ENCODE peak calls at places on chromosomes 3 and 15, in nine cellular contexts. M is GM12892, C is GM12878, D is HL-60, P is HCT116, A is transverse colon, F is esophagus muscularis mucosa, Y is stomach, L is upper lobe of left lung. S is an unnamed sample.
A peak's percentile ranks its signal among the peaks of the same experiment; 100 is the strongest.

GRCh38 chr3:27729748-27730611 is 7.9 kb upstream of the EOMES start:
- DNase-seq in D (no peak), A (no peak), C (no peak), Y (no peak), F (no peak), L (no peak), P (no peak), M (no peak), S (no peak)

GRCh38 chr15:52657338-52657737 is 21.9 kb downstream of the ATOSA start:
- DNase-seq in L (no peak), F (no peak), D (no peak), A (no peak), M (no peak), C (no peak), Y (no peak), P (no peak), S (no peak)

GRCh38 chr3:39806820-39807219 is 2.6 kb upstream of the MYRIP start:
- DNase-seq in M (no peak), F (no peak), D (no peak), P (no peak), C (no peak), A (no peak), Y (no peak), L (no peak), S (no peak)

GRCh38 chr3:4071481-4072184 is 231.5 kb upstream of the SETMAR start:
- DNase-seq in P (no peak), L (no peak), A (peak; percentile 9), M (no peak), F (no peak), Y (no peak), C (no peak), D (no peak), S (no peak)

GRCh38 chr3:134373942-134374790 is at the start of gene AMOTL2:
- DNase-seq in D (peak; percentile 13), M (peak; percentile 56), L (peak; percentile 87), A (peak; percentile 83), F (peak; percentile 96), Y (peak; percentile 89), C (no peak), P (peak; percentile 87), S (peak; percentile 90)

GRCh38 chr3:151795276-151795675 is 18.6 kb upstream of the AADAC start:
- DNase-seq in C (no peak), A (no peak), D (no peak), L (no peak), Y (no peak), P (no peak), M (no peak), F (no peak), S (no peak)

GRCh38 chr3:18237251-18238005 is 187.7 kb downstream of the SATB1 start:
- DNase-seq in Y (no peak), F (no peak), D (no peak), A (no peak), C (no peak), M (no peak), P (peak; percentile 13), L (no peak), S (no peak)

GRCh38 chr3:49869525-49870126 is at the start of gene CAMKV:
- DNase-seq in C (no peak), L (no peak), A (no peak), F (no peak), Y (no peak), M (peak; percentile 48), D (no peak), P (no peak), S (no peak)

GRCh38 chr3:32297366-32297765 is 58.9 kb downstream of the CMTM8 start:
- DNase-seq in F (no peak), P (no peak), Y (no peak), A (no peak), C (no peak), M (no peak), L (no peak), D (peak; percentile 63), S (no peak)

GRCh38 chr3:176631175-176631574 is 566.1 kb downstream of the TBL1XR1 start:
- DNase-seq in F (no peak), P (no peak), M (no peak), C (no peak), A (no peak), Y (no peak), D (no peak), L (no peak), S (no peak)

GRCh38 chr3:25973111-25973510 is 183.2 kb downstream of the OXSM start:
- DNase-seq in C (no peak), Y (no peak), A (no peak), L (no peak), M (no peak), F (no peak), P (no peak), D (no peak), S (no peak)

GRCh38 chr3:122912772-122913538 is 114.6 kb downstream of the SEMA5B start:
- DNase-seq in Y (no peak), L (no peak), A (no peak), C (no peak), P (no peak), F (no peak), M (no peak), D (no peak), S (no peak)

GRCh38 chr15:69795601-69796000 is 302.1 kb downstream of the TLE3 start:
- DNase-seq in A (no peak), P (no peak), D (no peak), Y (no peak), L (no peak), M (no peak), F (no peak), C (no peak), S (no peak)

GRCh38 chr3:187852842-187853727 is 107.8 kb upstream of the BCL6 start:
- DNase-seq in C (no peak), F (peak; percentile 78), P (no peak), D (no peak), Y (no peak), L (no peak), A (peak; percentile 19), M (no peak), S (no peak)

DNA sequence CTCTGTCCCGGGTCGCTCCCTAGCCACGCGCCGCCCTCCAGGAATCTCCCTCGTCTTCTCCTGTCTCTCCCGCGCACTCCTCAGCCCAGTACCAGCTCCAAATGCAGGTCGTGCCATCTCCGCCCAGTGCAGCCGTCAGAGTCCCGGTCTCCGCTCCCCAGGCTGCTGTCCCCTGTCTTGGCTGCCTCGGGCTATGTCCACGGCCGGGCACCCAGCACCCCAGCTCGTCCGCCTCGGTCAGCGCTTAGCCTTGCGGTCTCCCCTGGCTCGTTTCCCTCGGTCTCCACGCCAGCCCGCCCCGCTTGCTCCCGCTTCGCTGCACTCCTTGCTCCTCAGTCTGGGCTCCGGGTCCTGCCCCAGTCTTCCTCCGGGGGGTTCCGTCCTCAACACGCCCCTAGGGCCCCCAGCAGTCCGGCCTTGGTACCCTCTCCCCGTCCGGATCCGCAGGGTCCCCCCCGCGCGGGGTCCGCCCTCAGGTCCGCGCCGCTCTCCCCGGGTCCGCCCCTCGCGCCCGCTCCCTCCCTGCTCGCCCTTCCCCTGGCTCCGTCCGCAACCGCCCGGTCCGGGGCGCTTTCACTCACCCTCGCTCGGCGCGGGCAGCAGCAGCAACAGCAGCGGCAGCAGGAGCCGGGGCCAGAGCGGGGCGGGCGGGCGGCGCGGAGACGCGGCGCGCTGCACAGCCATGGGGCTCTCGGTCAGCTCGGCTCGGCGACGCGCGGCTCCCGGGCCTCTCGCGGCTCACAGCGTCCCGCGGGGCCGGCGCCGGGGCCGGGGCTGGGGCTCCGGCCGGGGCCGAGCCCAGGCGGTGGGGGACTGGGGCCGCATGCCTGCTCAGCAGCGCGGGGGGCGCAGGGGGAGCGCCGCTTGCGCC is 462 bp downstream of the IGDCC3 start:
- DNase-seq in F (no peak), C (no peak), L (no peak), Y (no peak), A (no peak), P (no peak), M (no peak), D (no peak), S (no peak)
- TF ChIP-seq POLR2AphosphoS5 in F (no peak), C (no peak), L (no peak), Y (no peak), A (no peak), P (no peak), M (no peak), D (no peak), S (no peak)

DNA sequence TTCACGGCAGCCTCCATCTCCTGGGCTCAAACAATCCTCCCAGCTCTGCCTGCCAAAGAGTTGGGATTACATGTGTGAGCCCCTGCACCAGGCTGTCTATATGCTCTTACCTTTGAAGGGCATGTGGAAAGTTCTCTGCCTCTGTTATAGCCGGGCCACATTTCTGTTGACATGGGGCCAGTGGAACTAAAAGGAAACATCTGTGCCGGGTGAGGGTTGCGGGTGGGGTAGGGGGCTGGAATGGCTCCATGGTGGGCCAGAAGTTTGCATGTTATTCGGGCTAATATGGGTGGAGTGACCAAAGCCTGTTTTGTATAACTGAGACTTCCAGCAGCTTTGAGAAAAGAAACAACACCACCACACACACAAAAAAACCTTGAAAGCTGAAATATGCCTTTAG is 8.3 kb upstream of the CLEC3B start:
- DNase-seq in A (no peak), D (no peak), P (no peak), L (no peak), F (no peak), Y (no peak), M (no peak), C (no peak), S (no peak)
- TF ChIP-seq POLR2AphosphoS5 in A (no peak), D (no peak), P (no peak), L (no peak), F (no peak), Y (no peak), M (no peak), C (no peak), S (no peak)

GRCh38 chr3:53153267-53153823 is 7.7 kb upstream of the PRKCD start:
- DNase-seq in D (no peak), L (no peak), C (no peak), A (no peak), Y (no peak), M (no peak), P (no peak), F (no peak), S (no peak)
- TF ChIP-seq POLR2AphosphoS5 in D (no peak), L (no peak), C (no peak), A (no peak), Y (no peak), M (no peak), P (no peak), F (no peak), S (no peak)

GRCh38 chr3:196971094-196971698 is 2.6 kb upstream of the PIGZ start:
- DNase-seq in D (no peak), L (no peak), P (no peak), A (no peak), M (no peak), C (no peak), F (no peak), Y (no peak), S (no peak)

GRCh38 chr3:196969001-196969659 is 497 bp upstream of the PIGZ start:
- DNase-seq in M (peak; percentile 55), P (no peak), L (peak; percentile 51), Y (no peak), A (peak; percentile 43), D (peak; percentile 70), C (no peak), F (no peak), S (no peak)

GRCh38 chr3:196970547-196971093 is 2.0 kb upstream of the PIGZ start:
- DNase-seq in F (no peak), P (no peak), M (no peak), Y (no peak), A (no peak), C (no peak), L (no peak), D (no peak), S (peak; percentile 69)

GRCh38 chr3:196968233-196969000 is at the start of gene PIGZ:
- DNase-seq in M (peak; percentile 63), C (no peak), D (peak; percentile 35), L (peak; percentile 37), Y (peak; percentile 54), P (no peak), F (no peak), A (peak; percentile 64), S (peak; percentile 65)

GRCh38 chr3:196969660-196970546 is 1.3 kb upstream of the PIGZ start:
- DNase-seq in D (peak; percentile 56), Y (peak; percentile 69), C (no peak), P (no peak), A (peak; percentile 70), L (peak; percentile 61), F (no peak), M (peak; percentile 84), S (peak; percentile 77)
- TF ChIP-seq POLR2AphosphoS5 in D (no peak), Y (no peak), C (no peak), P (peak; percentile 34), A (no peak), L (no peak), F (no peak), M (no peak), S (no peak)

S was measured in suprapubic skin.